ENCODE peak calls at places on chromosomes 4 and X, in nine cellular contexts. B, Z, C, I, V, W, F, X and J are unnamed samples.

GRCh38 chr4:20354120-20354519 is 102.4 kb downstream of the SLIT2 start:
- DNase-seq in B (peak; percentile 19), Z (no peak), C (no peak), I (peak; percentile 74), V (no peak), W (no peak), F (no peak), X (no peak), J (no peak)

GRCh38 chrX:80751456-80751855 is 58.2 kb downstream of the BRWD3 start:
- DNase-seq in B (no peak), Z (no peak), C (peak; percentile 3), I (no peak), V (no peak), W (no peak), F (no peak), X (no peak), J (no peak)

GRCh38 chr4:114694770-114695169 is 96.2 kb downstream of the UGT8 start:
- DNase-seq in B (peak; percentile 25), Z (peak; percentile 53), C (peak; percentile 28), I (peak; percentile 42), V (no peak), W (no peak), F (no peak), X (no peak), J (peak; percentile 52)

GRCh38 chr4:3792813-3793212 is 26.6 kb downstream of the ADRA2C start:
- DNase-seq in B (no peak), Z (no peak), C (no peak), I (peak; percentile 83), V (no peak), W (no peak), F (no peak), X (no peak), J (no peak)

GRCh38 chr4:103075894-103076776 is at the start of gene SLC9B2:
- DNase-seq in B (peak; percentile 66), Z (peak; percentile 72), C (peak; percentile 56), I (peak; percentile 76), V (peak; percentile 65), W (peak; percentile 48), F (peak; percentile 94), X (peak; percentile 41), J (peak; percentile 73)

GRCh38 chr4:110306363-110306762 is 107.9 kb upstream of the ELOVL6 start:
- DNase-seq in B (peak; percentile 41), Z (no peak), C (no peak), I (no peak), V (no peak), W (no peak), F (no peak), X (no peak), J (no peak)

GRCh38 chr4:38188631-38189101 is 228.5 kb downstream of the PTTG2 start:
- DNase-seq in B (no peak), Z (no peak), C (no peak), I (no peak), V (no peak), W (no peak), F (no peak), X (no peak), J (no peak)

GRCh38 chrX:11386001-11386523 is 92.8 kb downstream of the AMELX start:
- DNase-seq in B (no peak), Z (no peak), C (peak; percentile 75), I (no peak), V (no peak), W (no peak), F (no peak), X (no peak), J (peak; percentile 55)

GRCh38 chr4:140710784-140711622 is 45.2 kb downstream of the TBC1D9 start:
- DNase-seq in B (no peak), Z (no peak), C (no peak), I (no peak), V (no peak), W (no peak), F (no peak), X (no peak), J (no peak)

GRCh38 chr4:73311428-73311827 is 52.8 kb upstream of the ANKRD17 start:
- DNase-seq in B (peak; percentile 35), Z (peak; percentile 40), C (peak; percentile 77), I (peak; percentile 11), V (no peak), W (no peak), F (no peak), X (no peak), J (peak; percentile 7)

GRCh38 chrX:49073641-49074575 is at the start of gene PRAF2:
- DNase-seq in B (peak; percentile 94), Z (peak; percentile 88), C (peak; percentile 89), I (peak; percentile 95), V (peak; percentile 91), W (peak; percentile 76), F (peak; percentile 97), X (peak; percentile 82), J (peak; percentile 94)

GRCh38 chrX:74259879-74260491 is 44.0 kb upstream of the ZCCHC13 start:
- DNase-seq in B (no peak), Z (no peak), C (no peak), I (peak; percentile 89), V (no peak), W (no peak), F (no peak), X (no peak), J (no peak)

GRCh38 chr4:125187221-125187620 is 127.5 kb upstream of the FAT4 start:
- DNase-seq in B (no peak), Z (no peak), C (peak; percentile 75), I (no peak), V (no peak), W (no peak), F (no peak), X (no peak), J (no peak)

GRCh38 chr4:8939887-8940742 is 68.5 kb upstream of the HMX1 start:
- DNase-seq in B (no peak), Z (no peak), C (no peak), I (peak; percentile 19), V (no peak), W (no peak), F (no peak), X (no peak), J (no peak)

GRCh38 chr4:42306221-42307109 is 90.8 kb upstream of the SHISA3 start:
- DNase-seq in B (no peak), Z (no peak), C (no peak), I (no peak), V (no peak), W (no peak), F (no peak), X (no peak), J (no peak)

GRCh38 chrX:49932786-49933185 is 10.4 kb downstream of the CLCN5 start:
- DNase-seq in B (no peak), Z (no peak), C (no peak), I (no peak), V (no peak), W (no peak), F (no peak), X (no peak), J (no peak)

GRCh38 chr4:68461790-68462189 is 14.5 kb downstream of the TMPRSS11E start:
- DNase-seq in B (no peak), Z (no peak), C (no peak), I (no peak), V (no peak), W (no peak), F (no peak), X (no peak), J (no peak)

GRCh38 chr4:52100062-52100461 is 49.0 kb downstream of the SPATA18 start:
- DNase-seq in B (no peak), Z (peak; percentile 82), C (no peak), I (no peak), V (no peak), W (no peak), F (no peak), X (no peak), J (no peak)

GRCh38 chr4:139243448-139244365 is 36.3 kb downstream of the MGARP start:
- DNase-seq in B (peak; percentile 93), Z (peak; percentile 56), C (peak; percentile 99), I (no peak), V (no peak), W (no peak), F (no peak), X (no peak), J (peak; percentile 18)

GRCh38 chr4:55358668-55359067 is 12.6 kb downstream of the SRD5A3 start:
- DNase-seq in B (peak; percentile 60), Z (no peak), C (peak; percentile 78), I (no peak), V (no peak), W (no peak), F (no peak), X (no peak), J (peak; percentile 50)

GRCh38 chr4:53105313-53105712 is 243.2 kb downstream of the RASL11B start:
- DNase-seq in B (no peak), Z (no peak), C (no peak), I (no peak), V (no peak), W (no peak), F (no peak), X (no peak), J (no peak)

GRCh38 chrX:54891573-54891972 is 29.1 kb upstream of the TRO start:
- DNase-seq in B (peak; percentile 51), Z (peak; percentile 42), C (peak; percentile 28), I (peak; percentile 59), V (no peak), W (peak; percentile 6), F (no peak), X (no peak), J (peak; percentile 32)

GRCh38 chr4:152032722-152033131 is 271.9 kb upstream of the GATB start:
- DNase-seq in B (peak; percentile 50), Z (no peak), C (peak; percentile 88), I (no peak), V (no peak), W (no peak), F (no peak), X (no peak), J (no peak)

GRCh38 chrX:39772057-39772832 is 325.5 kb downstream of the BCOR start:
- DNase-seq in B (peak; percentile 52), Z (peak; percentile 61), C (peak; percentile 55), I (peak; percentile 87), V (no peak), W (peak; percentile 18), F (no peak), X (no peak), J (peak; percentile 40)

GRCh38 chrX:74015379-74016019 is 288.5 kb upstream of the ZCCHC13 start:
- DNase-seq in B (peak; percentile 67), Z (peak; percentile 72), C (peak; percentile 77), I (peak; percentile 72), V (peak; percentile 14), W (peak; percentile 63), F (no peak), X (peak; percentile 5), J (peak; percentile 73)

GRCh38 chr4:182465979-182466378 is 222.8 kb downstream of the TENM3 start:
- DNase-seq in B (no peak), Z (no peak), C (no peak), I (no peak), V (no peak), W (no peak), F (no peak), X (no peak), J (no peak)

GRCh38 chrX:42597481-42597880 is 180.5 kb downstream of the PPP1R2C start:
- DNase-seq in B (no peak), Z (no peak), C (no peak), I (no peak), V (no peak), W (no peak), F (no peak), X (no peak), J (no peak)

GRCh38 chrX:1178580-1179057 is 33.8 kb downstream of the CRLF2 start:
- DNase-seq in B (no peak), Z (no peak), C (no peak), I (no peak), V (no peak), W (no peak), F (no peak), X (no peak), J (no peak)

GRCh38 chr4:23006756-23007155 is 314.0 kb downstream of the GBA3 start:
- DNase-seq in B (peak; percentile 39), Z (no peak), C (peak; percentile 10), I (no peak), V (no peak), W (no peak), F (no peak), X (no peak), J (no peak)

GRCh38 chr4:118849867-118850812 is 14.2 kb upstream of the SEC24D start:
- DNase-seq in B (peak; percentile 41), Z (peak; percentile 84), C (peak; percentile 14), I (peak; percentile 66), V (no peak), W (peak; percentile 5), F (no peak), X (no peak), J (peak; percentile 49)

GRCh38 chrX:96538104-96538725 is 146.4 kb upstream of the DIAPH2 start:
- DNase-seq in B (peak; percentile 46), Z (no peak), C (no peak), I (peak; percentile 51), V (no peak), W (no peak), F (no peak), X (no peak), J (no peak)